ENCODE peak calls at places on chromosomes 4 and X, in five cellular contexts. W, I, C, S and E are unnamed samples.

GRCh38 chrX:5458300-5458699 is 770.4 kb downstream of the NLGN4X start:
- DNase-seq in C (no peak), W (no peak), I (no peak), S (peak; percentile 1), E (no peak)

GRCh38 chr4:42626629-42627028 is 30.3 kb downstream of the ATP8A1 start:
- DNase-seq in S (no peak), C (no peak), W (no peak), I (no peak), E (no peak)

GRCh38 chrX:13755254-13755653 is 20.7 kb downstream of the OFD1 start:
- DNase-seq in W (no peak), C (no peak), S (no peak), I (no peak), E (no peak)

GRCh38 chr4:99710681-99711345 is 53.2 kb upstream of the C4orf54 start:
- DNase-seq in W (no peak), C (no peak), S (peak; percentile 10), I (no peak), E (no peak)

GRCh38 chr4:80134936-80135701 is 62.1 kb upstream of the ANTXR2 start:
- DNase-seq in S (peak; percentile 37), W (no peak), C (no peak), I (peak; percentile 63), E (no peak)

GRCh38 chrX:73977542-73978169 is 326.3 kb upstream of the ZCCHC13 start:
- DNase-seq in W (no peak), C (no peak), S (no peak), I (no peak), E (no peak)

GRCh38 chr4:170776983-170777382 is 687.2 kb upstream of the AADAT start:
- DNase-seq in S (no peak), I (no peak), C (no peak), W (no peak), E (no peak)

GRCh38 chrX:10085223-10085622 is 71.6 kb upstream of the CLCN4 start:
- DNase-seq in I (no peak), S (peak; percentile 15), W (no peak), C (no peak), E (no peak)

GRCh38 chr4:22372958-22373357 is 142.9 kb downstream of the ADGRA3 start:
- DNase-seq in S (no peak), C (no peak), I (no peak), W (no peak), E (no peak)

GRCh38 chr4:131382839-131383238 is 1766.3 kb upstream of the PCDH10 start:
- DNase-seq in W (no peak), S (no peak), I (no peak), C (no peak), E (no peak)

GRCh38 chr4:98919996-98920395 is 8.9 kb downstream of the EIF4E start:
- DNase-seq in C (no peak), I (no peak), S (peak; percentile 72), W (no peak), E (no peak)

GRCh38 chrX:153609917-153610833 is 11.2 kb upstream of the CCNQ start:
- DNase-seq in C (peak; percentile 8), I (peak; percentile 38), S (peak; percentile 60), W (peak; percentile 58), E (peak; percentile 39)

GRCh38 chr4:6165766-6166165 is 34.6 kb downstream of the JAKMIP1 start:
- DNase-seq in C (no peak), I (no peak), W (no peak), S (no peak), E (no peak)

GRCh38 chr4:78477276-78477675 is 74.3 kb upstream of the ANXA3 start:
- DNase-seq in I (no peak), C (no peak), S (peak; percentile 87), W (no peak), E (no peak)

GRCh38 chrX:110228453-110228852 is 89.4 kb downstream of the AMMECR1 start:
- DNase-seq in W (no peak), C (no peak), I (peak; percentile 19), S (no peak), E (no peak)

GRCh38 chrX:132181364-132181763 is 37.9 kb downstream of the RAP2C start:
- DNase-seq in W (no peak), C (no peak), S (no peak), I (no peak), E (peak; percentile 35)

GRCh38 chr4:184166736-184167135 is 50.9 kb downstream of the ENPP6 start:
- DNase-seq in I (no peak), W (no peak), C (no peak), S (no peak), E (no peak)

GRCh38 chr4:147192679-147193078 is 247.0 kb upstream of the TTC29 start:
- DNase-seq in S (peak; percentile 47), C (no peak), W (no peak), I (no peak), E (no peak)

GRCh38 chr4:6221851-6222760 is 21.8 kb upstream of the JAKMIP1 start:
- DNase-seq in I (peak; percentile 60), C (no peak), W (no peak), S (peak; percentile 31), E (peak; percentile 15)

GRCh38 chr4:74428278-74428677 is 16.7 kb upstream of the AREG start:
- DNase-seq in C (no peak), S (peak; percentile 79), W (no peak), I (no peak), E (no peak)

GRCh38 chr4:7005571-7005970 is 37.6 kb upstream of the TADA2B start:
- DNase-seq in W (no peak), C (no peak), S (no peak), I (no peak), E (no peak)

GRCh38 chrX:30373951-30374350 is 64.8 kb upstream of the NR0B1 start:
- DNase-seq in W (no peak), S (no peak), C (no peak), I (no peak), E (no peak)

GRCh38 chrX:78753571-78753970 is 6.1 kb downstream of the LPAR4 start:
- DNase-seq in C (no peak), W (no peak), S (no peak), I (no peak), E (no peak)

GRCh38 chr4:13476915-13477314 is 7.2 kb downstream of the RAB28 start:
- DNase-seq in W (no peak), I (no peak), S (peak; percentile 93), C (no peak), E (no peak)

GRCh38 chr4:86737244-86737643 is 111.9 kb downstream of the SLC10A6 start:
- DNase-seq in W (no peak), C (no peak), I (no peak), S (no peak), E (no peak)

GRCh38 chr4:70992354-70992753 is 1.1 kb upstream of the DCK start:
- DNase-seq in W (no peak), I (peak; percentile 70), S (peak; percentile 9), C (peak; percentile 75), E (no peak)

GRCh38 chrX:64204252-64204651 is 1.3 kb downstream of the AMER1 start:
- DNase-seq in C (no peak), S (no peak), W (no peak), I (no peak), E (no peak)

GRCh38 chrX:458631-459061 is 71.9 kb upstream of the PPP2R3B start:
- DNase-seq in W (no peak), C (no peak), I (no peak), S (no peak), E (no peak)

GRCh38 chr4:147863808-147864472 is 132.1 kb downstream of the ARHGAP10 start:
- DNase-seq in W (no peak), S (no peak), C (no peak), I (no peak), E (no peak)

GRCh38 chr4:3638080-3638715 is 106.0 kb upstream of the LRPAP1 start:
- DNase-seq in C (no peak), W (no peak), S (no peak), I (no peak), E (no peak)

GRCh38 chr4:176404591-176404990 is 84.8 kb downstream of the SPCS3 start:
- DNase-seq in C (no peak), S (peak; percentile 87), W (no peak), I (no peak), E (no peak)

GRCh38 chr4:74304136-74304628 is 4.1 kb upstream of the EPGN start:
- DNase-seq in C (no peak), W (no peak), I (no peak), S (no peak), E (no peak)

GRCh38 chr4:154720618-154721267 is 23.1 kb upstream of the LRAT start:
- DNase-seq in I (no peak), S (no peak), W (no peak), C (no peak), E (no peak)

GRCh38 chrX:156004256-156004655 is 6.8 kb downstream of the IL9R start:
- DNase-seq in I (no peak), C (no peak), W (no peak), S (no peak), E (no peak)

GRCh38 chr4:108559067-108559793 is 61.1 kb upstream of the RPL34 start:
- DNase-seq in S (no peak), C (no peak), I (no peak), W (no peak), E (no peak)